ENCODE peak calls at places on chromosomes 13 and 19, in six cellular contexts. E, B, V, N, O and Z are unnamed samples.

GRCh38 chr13:39892731-39893293 is 237.3 kb downstream of the COG6 start:
- DNase-seq in V (no peak), E (no peak), N (no peak), O (peak), B (no peak), Z (no peak)

GRCh38 chr19:39659791-39660190 is 4.1 kb downstream of the LGALS16 start:
- DNase-seq in O (no peak), B (no peak), E (no peak), V (no peak), N (no peak), Z (no peak)

GRCh38 chr19:13606156-13606555 is 99.9 kb upstream of the CACNA1A start:
- DNase-seq in N (no peak), O (no peak), B (no peak), E (no peak), V (no peak), Z (no peak)

GRCh38 chr19:36939153-36939552 is 23.0 kb downstream of the ZNF568 start:
- DNase-seq in E (no peak), N (no peak), V (no peak), B (no peak), O (no peak), Z (no peak)

GRCh38 chr13:70253834-70254233 is 145.6 kb upstream of the KLHL1 start:
- DNase-seq in V (peak), B (no peak), N (peak), E (no peak), O (no peak), Z (peak)

GRCh38 chr19:5963855-5964254 is 14.1 kb downstream of the RANBP3 start:
- DNase-seq in N (no peak), B (no peak), V (no peak), E (no peak), O (no peak), Z (no peak)

GRCh38 chr13:95226932-95227718 is 74.1 kb downstream of the ABCC4 start:
- DNase-seq in B (no peak), E (no peak), V (no peak), N (peak), O (no peak), Z (no peak)

GRCh38 chr13:80612804-80613203 is 271.9 kb upstream of the SPRY2 start:
- DNase-seq in E (no peak), V (no peak), N (no peak), B (no peak), O (no peak), Z (no peak)

GRCh38 chr19:58196911-58197616 is 14.2 kb downstream of the ZNF274 start:
- DNase-seq in N (peak), B (no peak), E (no peak), O (no peak), V (no peak), Z (no peak)

GRCh38 chr13:110392510-110393233 is 85.6 kb downstream of the COL4A2 start:
- DNase-seq in O (no peak), V (no peak), B (no peak), N (peak), E (no peak), Z (no peak)

GRCh38 chr13:109700176-109700575 is 86.2 kb downstream of the IRS2 start:
- DNase-seq in N (peak), E (no peak), B (no peak), V (peak), O (no peak), Z (peak)